ENCODE peak calls at places on chromosome 10, in six cellular contexts. One of them, this sample, is unnamed.

GRCh38 chr10:133276435-133277201 is at the start of gene ADAM8:
- DNase-seq in OCI-M1: no peak
- DNase-seq in anterior cingulate cortex: no peak
- DNase-seq in stimulated activated naive CD8-positive, alpha-beta T cell treated with anti-CD3 and anti-CD28 coated beads, Interleukin-15, Interleukin-2, amounts not matched to agents 100 U/mL and 50 U/mL, for 24 hours: peak; percentile 82
- DNase-seq in T-helper 1 cell: peak; percentile 55
- DNase-seq in ELR: peak; percentile 58
- DNase-seq in this sample: peak; percentile 83

GRCh38 chr10:78337646-78338391 is 304.2 kb downstream of the RPS24 start:
- DNase-seq in ELR: peak; percentile 8
- DNase-seq in T-helper 1 cell: no peak
- DNase-seq in stimulated activated naive CD8-positive, alpha-beta T cell treated with anti-CD3 and anti-CD28 coated beads, Interleukin-15, Interleukin-2, amounts not matched to agents 100 U/mL and 50 U/mL, for 24 hours: no peak
- DNase-seq in OCI-M1: no peak
- DNase-seq in anterior cingulate cortex: no peak
- DNase-seq in this sample: no peak

GRCh38 chr10:122777515-122778059 is 68.1 kb downstream of the CUZD1 start:
- DNase-seq in T-helper 1 cell: no peak
- DNase-seq in ELR: no peak
- DNase-seq in stimulated activated naive CD8-positive, alpha-beta T cell treated with anti-CD3 and anti-CD28 coated beads, Interleukin-15, Interleukin-2, amounts not matched to agents 100 U/mL and 50 U/mL, for 24 hours: no peak
- DNase-seq in OCI-M1: no peak
- DNase-seq in anterior cingulate cortex: no peak
- DNase-seq in this sample: no peak

GRCh38 chr10:124649209-124649608 is 95.0 kb downstream of the FAM53B start:
- DNase-seq in ELR: no peak
- DNase-seq in stimulated activated naive CD8-positive, alpha-beta T cell treated with anti-CD3 and anti-CD28 coated beads, Interleukin-15, Interleukin-2, amounts not matched to agents 100 U/mL and 50 U/mL, for 24 hours: no peak
- DNase-seq in OCI-M1: no peak
- DNase-seq in anterior cingulate cortex: peak; percentile 53
- DNase-seq in T-helper 1 cell: no peak
- DNase-seq in this sample: no peak

GRCh38 chr10:60722623-60723022 is 55.7 kb upstream of the CDK1 start:
- DNase-seq in ELR: no peak
- DNase-seq in anterior cingulate cortex: no peak
- DNase-seq in stimulated activated naive CD8-positive, alpha-beta T cell treated with anti-CD3 and anti-CD28 coated beads, Interleukin-15, Interleukin-2, amounts not matched to agents 100 U/mL and 50 U/mL, for 24 hours: no peak
- DNase-seq in OCI-M1: no peak
- DNase-seq in T-helper 1 cell: no peak
- DNase-seq in this sample: no peak

GRCh38 chr10:132574288-132574687 is 36.7 kb downstream of the INPP5A start:
- DNase-seq in T-helper 1 cell: no peak
- DNase-seq in ELR: no peak
- DNase-seq in stimulated activated naive CD8-positive, alpha-beta T cell treated with anti-CD3 and anti-CD28 coated beads, Interleukin-15, Interleukin-2, amounts not matched to agents 100 U/mL and 50 U/mL, for 24 hours: no peak
- DNase-seq in anterior cingulate cortex: no peak
- DNase-seq in OCI-M1: no peak
- DNase-seq in this sample: no peak

GRCh38 chr10:104273899-104274575 is 5.1 kb downstream of the GSTO2 start:
- DNase-seq in ELR: no peak
- DNase-seq in stimulated activated naive CD8-positive, alpha-beta T cell treated with anti-CD3 and anti-CD28 coated beads, Interleukin-15, Interleukin-2, amounts not matched to agents 100 U/mL and 50 U/mL, for 24 hours: no peak
- DNase-seq in anterior cingulate cortex: no peak
- DNase-seq in OCI-M1: peak; percentile 41
- DNase-seq in T-helper 1 cell: no peak
- DNase-seq in this sample: no peak

GRCh38 chr10:126315471-126316177 is 72.7 kb downstream of the ADAM12 start:
- DNase-seq in OCI-M1: no peak
- DNase-seq in stimulated activated naive CD8-positive, alpha-beta T cell treated with anti-CD3 and anti-CD28 coated beads, Interleukin-15, Interleukin-2, amounts not matched to agents 100 U/mL and 50 U/mL, for 24 hours: no peak
- DNase-seq in anterior cingulate cortex: no peak
- DNase-seq in ELR: peak; percentile 40
- DNase-seq in T-helper 1 cell: no peak
- DNase-seq in this sample: no peak

GRCh38 chr10:1420663-1421362 is 316.5 kb downstream of the ADARB2 start:
- DNase-seq in T-helper 1 cell: peak; percentile 33
- DNase-seq in OCI-M1: peak; percentile 77
- DNase-seq in anterior cingulate cortex: peak; percentile 59
- DNase-seq in ELR: peak; percentile 22
- DNase-seq in stimulated activated naive CD8-positive, alpha-beta T cell treated with anti-CD3 and anti-CD28 coated beads, Interleukin-15, Interleukin-2, amounts not matched to agents 100 U/mL and 50 U/mL, for 24 hours: peak; percentile 75
- DNase-seq in this sample: peak; percentile 82

GRCh38 chr10:24722676-24723385 is 856 bp downstream of the ARHGAP21 start:
- DNase-seq in stimulated activated naive CD8-positive, alpha-beta T cell treated with anti-CD3 and anti-CD28 coated beads, Interleukin-15, Interleukin-2, amounts not matched to agents 100 U/mL and 50 U/mL, for 24 hours: peak; percentile 58
- DNase-seq in T-helper 1 cell: peak; percentile 48
- DNase-seq in ELR: peak; percentile 73
- DNase-seq in OCI-M1: peak; percentile 75
- DNase-seq in anterior cingulate cortex: peak; percentile 52
- DNase-seq in this sample: peak; percentile 79

GRCh38 chr10:115802911-115803310 is 470.1 kb downstream of the GFRA1 start:
- DNase-seq in ELR: no peak
- DNase-seq in stimulated activated naive CD8-positive, alpha-beta T cell treated with anti-CD3 and anti-CD28 coated beads, Interleukin-15, Interleukin-2, amounts not matched to agents 100 U/mL and 50 U/mL, for 24 hours: no peak
- DNase-seq in OCI-M1: no peak
- DNase-seq in T-helper 1 cell: no peak
- DNase-seq in anterior cingulate cortex: no peak
- DNase-seq in this sample: no peak

GRCh38 chr10:68594405-68594804 is 34.3 kb downstream of the TET1 start:
- DNase-seq in stimulated activated naive CD8-positive, alpha-beta T cell treated with anti-CD3 and anti-CD28 coated beads, Interleukin-15, Interleukin-2, amounts not matched to agents 100 U/mL and 50 U/mL, for 24 hours: no peak
- DNase-seq in T-helper 1 cell: no peak
- DNase-seq in anterior cingulate cortex: no peak
- DNase-seq in ELR: peak; percentile 87
- DNase-seq in OCI-M1: no peak
- DNase-seq in this sample: no peak

GRCh38 chr10:116809528-116810500 is 39.5 kb upstream of the ENO4 start:
- DNase-seq in OCI-M1: peak; percentile 23
- DNase-seq in T-helper 1 cell: no peak
- DNase-seq in anterior cingulate cortex: no peak
- DNase-seq in ELR: peak; percentile 15
- DNase-seq in stimulated activated naive CD8-positive, alpha-beta T cell treated with anti-CD3 and anti-CD28 coated beads, Interleukin-15, Interleukin-2, amounts not matched to agents 100 U/mL and 50 U/mL, for 24 hours: no peak
- DNase-seq in this sample: no peak

GRCh38 chr10:132408367-132408781 is 11.4 kb downstream of the PWWP2B start:
- DNase-seq in T-helper 1 cell: no peak
- DNase-seq in OCI-M1: no peak
- DNase-seq in anterior cingulate cortex: no peak
- DNase-seq in ELR: no peak
- DNase-seq in stimulated activated naive CD8-positive, alpha-beta T cell treated with anti-CD3 and anti-CD28 coated beads, Interleukin-15, Interleukin-2, amounts not matched to agents 100 U/mL and 50 U/mL, for 24 hours: no peak
- DNase-seq in this sample: no peak

GRCh38 chr10:33214174-33214573 is 120.3 kb downstream of the NRP1 start:
- DNase-seq in OCI-M1: no peak
- DNase-seq in anterior cingulate cortex: no peak
- DNase-seq in ELR: peak; percentile 40
- DNase-seq in T-helper 1 cell: no peak
- DNase-seq in stimulated activated naive CD8-positive, alpha-beta T cell treated with anti-CD3 and anti-CD28 coated beads, Interleukin-15, Interleukin-2, amounts not matched to agents 100 U/mL and 50 U/mL, for 24 hours: no peak
- DNase-seq in this sample: no peak

GRCh38 chr10:34890931-34891330 is 75.8 kb upstream of the PARD3 start:
- DNase-seq in anterior cingulate cortex: no peak
- DNase-seq in stimulated activated naive CD8-positive, alpha-beta T cell treated with anti-CD3 and anti-CD28 coated beads, Interleukin-15, Interleukin-2, amounts not matched to agents 100 U/mL and 50 U/mL, for 24 hours: no peak
- DNase-seq in ELR: no peak
- DNase-seq in OCI-M1: no peak
- DNase-seq in T-helper 1 cell: no peak
- DNase-seq in this sample: no peak

GRCh38 chr10:33706191-33706590 is 371.7 kb upstream of the NRP1 start:
- DNase-seq in T-helper 1 cell: no peak
- DNase-seq in OCI-M1: no peak
- DNase-seq in anterior cingulate cortex: no peak
- DNase-seq in stimulated activated naive CD8-positive, alpha-beta T cell treated with anti-CD3 and anti-CD28 coated beads, Interleukin-15, Interleukin-2, amounts not matched to agents 100 U/mL and 50 U/mL, for 24 hours: no peak
- DNase-seq in ELR: peak; percentile 79
- DNase-seq in this sample: no peak

GRCh38 chr10:78299861-78300453 is 266.3 kb downstream of the RPS24 start:
- DNase-seq in ELR: no peak
- DNase-seq in anterior cingulate cortex: peak; percentile 13
- DNase-seq in T-helper 1 cell: no peak
- DNase-seq in OCI-M1: peak; percentile 49
- DNase-seq in stimulated activated naive CD8-positive, alpha-beta T cell treated with anti-CD3 and anti-CD28 coated beads, Interleukin-15, Interleukin-2, amounts not matched to agents 100 U/mL and 50 U/mL, for 24 hours: peak; percentile 23
- DNase-seq in this sample: no peak

GRCh38 chr10:57979466-57979865 is 288.2 kb downstream of the IPMK start:
- DNase-seq in anterior cingulate cortex: no peak
- DNase-seq in T-helper 1 cell: no peak
- DNase-seq in stimulated activated naive CD8-positive, alpha-beta T cell treated with anti-CD3 and anti-CD28 coated beads, Interleukin-15, Interleukin-2, amounts not matched to agents 100 U/mL and 50 U/mL, for 24 hours: no peak
- DNase-seq in ELR: peak; percentile 43
- DNase-seq in OCI-M1: peak; percentile 42
- DNase-seq in this sample: peak; percentile 40

GRCh38 chr10:79063071-79063491 is 5.7 kb upstream of the ZMIZ1 start:
- DNase-seq in T-helper 1 cell: no peak
- DNase-seq in anterior cingulate cortex: no peak
- DNase-seq in stimulated activated naive CD8-positive, alpha-beta T cell treated with anti-CD3 and anti-CD28 coated beads, Interleukin-15, Interleukin-2, amounts not matched to agents 100 U/mL and 50 U/mL, for 24 hours: no peak
- DNase-seq in ELR: no peak
- DNase-seq in OCI-M1: no peak
- DNase-seq in this sample: no peak

GRCh38 chr10:48981310-48981907 is 41.8 kb upstream of the LRRC18 start:
- DNase-seq in ELR: peak; percentile 64
- DNase-seq in anterior cingulate cortex: no peak
- DNase-seq in stimulated activated naive CD8-positive, alpha-beta T cell treated with anti-CD3 and anti-CD28 coated beads, Interleukin-15, Interleukin-2, amounts not matched to agents 100 U/mL and 50 U/mL, for 24 hours: peak; percentile 56
- DNase-seq in T-helper 1 cell: no peak
- DNase-seq in OCI-M1: peak; percentile 70
- DNase-seq in this sample: peak; percentile 75

GRCh38 chr10:35377050-35377723 is 40.9 kb downstream of the CCNY start:
- DNase-seq in stimulated activated naive CD8-positive, alpha-beta T cell treated with anti-CD3 and anti-CD28 coated beads, Interleukin-15, Interleukin-2, amounts not matched to agents 100 U/mL and 50 U/mL, for 24 hours: no peak
- DNase-seq in T-helper 1 cell: no peak
- DNase-seq in ELR: peak; percentile 35
- DNase-seq in OCI-M1: peak; percentile 36
- DNase-seq in anterior cingulate cortex: no peak
- DNase-seq in this sample: no peak

GRCh38 chr10:132616170-132616994 is 78.8 kb downstream of the INPP5A start:
- DNase-seq in OCI-M1: no peak
- DNase-seq in T-helper 1 cell: peak; percentile 23
- DNase-seq in stimulated activated naive CD8-positive, alpha-beta T cell treated with anti-CD3 and anti-CD28 coated beads, Interleukin-15, Interleukin-2, amounts not matched to agents 100 U/mL and 50 U/mL, for 24 hours: peak; percentile 77
- DNase-seq in ELR: no peak
- DNase-seq in anterior cingulate cortex: no peak
- DNase-seq in this sample: no peak

GRCh38 chr10:78267070-78267469 is 233.4 kb downstream of the RPS24 start:
- DNase-seq in T-helper 1 cell: no peak
- DNase-seq in anterior cingulate cortex: no peak
- DNase-seq in ELR: no peak
- DNase-seq in OCI-M1: no peak
- DNase-seq in stimulated activated naive CD8-positive, alpha-beta T cell treated with anti-CD3 and anti-CD28 coated beads, Interleukin-15, Interleukin-2, amounts not matched to agents 100 U/mL and 50 U/mL, for 24 hours: no peak
- DNase-seq in this sample: no peak

GRCh38 chr10:69492091-69492745 is 41.0 kb downstream of the TSPAN15 start:
- DNase-seq in stimulated activated naive CD8-positive, alpha-beta T cell treated with anti-CD3 and anti-CD28 coated beads, Interleukin-15, Interleukin-2, amounts not matched to agents 100 U/mL and 50 U/mL, for 24 hours: no peak
- DNase-seq in T-helper 1 cell: no peak
- DNase-seq in ELR: no peak
- DNase-seq in anterior cingulate cortex: peak; percentile 70
- DNase-seq in OCI-M1: no peak
- DNase-seq in this sample: no peak

GRCh38 chr10:132752378-132752777 is 33.6 kb downstream of the NKX6-2 start:
- DNase-seq in T-helper 1 cell: no peak
- DNase-seq in OCI-M1: no peak
- DNase-seq in anterior cingulate cortex: no peak
- DNase-seq in stimulated activated naive CD8-positive, alpha-beta T cell treated with anti-CD3 and anti-CD28 coated beads, Interleukin-15, Interleukin-2, amounts not matched to agents 100 U/mL and 50 U/mL, for 24 hours: no peak
- DNase-seq in ELR: no peak
- DNase-seq in this sample: no peak

GRCh38 chr10:81920213-81920829 is 45.3 kb downstream of the NRG3 start:
- DNase-seq in ELR: peak; percentile 3
- DNase-seq in stimulated activated naive CD8-positive, alpha-beta T cell treated with anti-CD3 and anti-CD28 coated beads, Interleukin-15, Interleukin-2, amounts not matched to agents 100 U/mL and 50 U/mL, for 24 hours: peak; percentile 19
- DNase-seq in anterior cingulate cortex: no peak
- DNase-seq in OCI-M1: peak; percentile 26
- DNase-seq in T-helper 1 cell: no peak
- DNase-seq in this sample: no peak

GRCh38 chr10:100886946-100887345 is 25.8 kb upstream of the SLF2 start:
- DNase-seq in stimulated activated naive CD8-positive, alpha-beta T cell treated with anti-CD3 and anti-CD28 coated beads, Interleukin-15, Interleukin-2, amounts not matched to agents 100 U/mL and 50 U/mL, for 24 hours: no peak
- DNase-seq in ELR: no peak
- DNase-seq in T-helper 1 cell: no peak
- DNase-seq in anterior cingulate cortex: peak; percentile 9
- DNase-seq in OCI-M1: no peak
- DNase-seq in this sample: no peak

GRCh38 chr10:47346572-47347302 is 1.4 kb upstream of the RBP3 start:
- DNase-seq in OCI-M1: no peak
- DNase-seq in stimulated activated naive CD8-positive, alpha-beta T cell treated with anti-CD3 and anti-CD28 coated beads, Interleukin-15, Interleukin-2, amounts not matched to agents 100 U/mL and 50 U/mL, for 24 hours: no peak
- DNase-seq in anterior cingulate cortex: no peak
- DNase-seq in ELR: no peak
- DNase-seq in T-helper 1 cell: no peak
- DNase-seq in this sample: peak; percentile 33

GRCh38 chr10:90857635-90858488 is at the start of gene HTR7:
- DNase-seq in stimulated activated naive CD8-positive, alpha-beta T cell treated with anti-CD3 and anti-CD28 coated beads, Interleukin-15, Interleukin-2, amounts not matched to agents 100 U/mL and 50 U/mL, for 24 hours: peak; percentile 70
- DNase-seq in T-helper 1 cell: peak; percentile 55
- DNase-seq in OCI-M1: peak; percentile 64
- DNase-seq in anterior cingulate cortex: peak; percentile 14
- DNase-seq in ELR: peak; percentile 69
- DNase-seq in this sample: peak; percentile 44

GRCh38 chr10:23461557-23461956 is 22.7 kb downstream of the OTUD1 start:
- DNase-seq in stimulated activated naive CD8-positive, alpha-beta T cell treated with anti-CD3 and anti-CD28 coated beads, Interleukin-15, Interleukin-2, amounts not matched to agents 100 U/mL and 50 U/mL, for 24 hours: no peak
- DNase-seq in OCI-M1: no peak
- DNase-seq in anterior cingulate cortex: no peak
- DNase-seq in T-helper 1 cell: no peak
- DNase-seq in ELR: no peak
- DNase-seq in this sample: no peak

GRCh38 chr10:12849351-12850181 is 151.9 kb downstream of the CCDC3 start:
- DNase-seq in OCI-M1: no peak
- DNase-seq in anterior cingulate cortex: no peak
- DNase-seq in T-helper 1 cell: no peak
- DNase-seq in ELR: no peak
- DNase-seq in stimulated activated naive CD8-positive, alpha-beta T cell treated with anti-CD3 and anti-CD28 coated beads, Interleukin-15, Interleukin-2, amounts not matched to agents 100 U/mL and 50 U/mL, for 24 hours: peak; percentile 7
- DNase-seq in this sample: no peak

GRCh38 chr10:46555366-46555712 is 1.1 kb downstream of the GPRIN2 start:
- DNase-seq in ELR: no peak
- DNase-seq in OCI-M1: no peak
- DNase-seq in stimulated activated naive CD8-positive, alpha-beta T cell treated with anti-CD3 and anti-CD28 coated beads, Interleukin-15, Interleukin-2, amounts not matched to agents 100 U/mL and 50 U/mL, for 24 hours: no peak
- DNase-seq in T-helper 1 cell: no peak
- DNase-seq in anterior cingulate cortex: no peak
- DNase-seq in this sample: peak; percentile 43

GRCh38 chr10:49497358-49497757 is 41.6 kb downstream of the ERCC6 start:
- DNase-seq in T-helper 1 cell: no peak
- DNase-seq in anterior cingulate cortex: no peak
- DNase-seq in ELR: no peak
- DNase-seq in stimulated activated naive CD8-positive, alpha-beta T cell treated with anti-CD3 and anti-CD28 coated beads, Interleukin-15, Interleukin-2, amounts not matched to agents 100 U/mL and 50 U/mL, for 24 hours: no peak
- DNase-seq in OCI-M1: no peak
- DNase-seq in this sample: no peak

GRCh38 chr10:119326167-119326566 is 118.8 kb downstream of the GRK5 start:
- DNase-seq in stimulated activated naive CD8-positive, alpha-beta T cell treated with anti-CD3 and anti-CD28 coated beads, Interleukin-15, Interleukin-2, amounts not matched to agents 100 U/mL and 50 U/mL, for 24 hours: no peak
- DNase-seq in ELR: no peak
- DNase-seq in OCI-M1: no peak
- DNase-seq in anterior cingulate cortex: no peak
- DNase-seq in T-helper 1 cell: no peak
- DNase-seq in this sample: no peak

GRCh38 chr10:115950320-115950719 is 322.7 kb downstream of the GFRA1 start:
- DNase-seq in anterior cingulate cortex: no peak
- DNase-seq in OCI-M1: no peak
- DNase-seq in stimulated activated naive CD8-positive, alpha-beta T cell treated with anti-CD3 and anti-CD28 coated beads, Interleukin-15, Interleukin-2, amounts not matched to agents 100 U/mL and 50 U/mL, for 24 hours: no peak
- DNase-seq in ELR: no peak
- DNase-seq in T-helper 1 cell: no peak
- DNase-seq in this sample: no peak

GRCh38 chr10:124068929-124069328 is 24.5 kb downstream of the CHST15 start:
- DNase-seq in T-helper 1 cell: no peak
- DNase-seq in anterior cingulate cortex: no peak
- DNase-seq in ELR: no peak
- DNase-seq in stimulated activated naive CD8-positive, alpha-beta T cell treated with anti-CD3 and anti-CD28 coated beads, Interleukin-15, Interleukin-2, amounts not matched to agents 100 U/mL and 50 U/mL, for 24 hours: no peak
- DNase-seq in OCI-M1: no peak
- DNase-seq in this sample: no peak

GRCh38 chr10:99124376-99124775 is 111.3 kb downstream of the HPSE2 start:
- DNase-seq in ELR: no peak
- DNase-seq in anterior cingulate cortex: no peak
- DNase-seq in OCI-M1: no peak
- DNase-seq in stimulated activated naive CD8-positive, alpha-beta T cell treated with anti-CD3 and anti-CD28 coated beads, Interleukin-15, Interleukin-2, amounts not matched to agents 100 U/mL and 50 U/mL, for 24 hours: no peak
- DNase-seq in T-helper 1 cell: no peak
- DNase-seq in this sample: no peak

GRCh38 chr10:70458329-70459060 is 17.0 kb upstream of the NODAL start:
- DNase-seq in OCI-M1: no peak
- DNase-seq in anterior cingulate cortex: peak; percentile 31
- DNase-seq in ELR: peak; percentile 82
- DNase-seq in stimulated activated naive CD8-positive, alpha-beta T cell treated with anti-CD3 and anti-CD28 coated beads, Interleukin-15, Interleukin-2, amounts not matched to agents 100 U/mL and 50 U/mL, for 24 hours: peak; percentile 72
- DNase-seq in T-helper 1 cell: no peak
- DNase-seq in this sample: no peak

This sample was measured in Caco-2.